ENCODE peak calls at places on chromosomes 6 and 20, in seven cellular contexts. N, F, S, U, G, T and Z are unnamed samples.

GRCh38 chr6:23559587-23560343 is 566.2 kb upstream of the NRSN1 start:
- DNase-seq in N (no peak), F (peak; percentile 45), S (no peak), U (no peak), G (no peak), T (no peak), Z (no peak)

GRCh38 chr6:149831380-149831820 is 32.8 kb downstream of the LRP11 start:
- DNase-seq in N (no peak), F (peak; percentile 95), S (no peak), U (no peak), G (no peak), T (no peak), Z (no peak)

GRCh38 chr20:1934578-1935573 is 39.7 kb downstream of the SIRPA start:
- DNase-seq in N (peak; percentile 93), F (no peak), S (no peak), U (peak; percentile 60), G (no peak), T (peak; percentile 69), Z (peak; percentile 61)

GRCh38 chr20:34083137-34083536 is 28.9 kb downstream of the EIF2S2 start:
- DNase-seq in N (peak; percentile 72), F (no peak), S (no peak), U (no peak), G (peak; percentile 75), T (peak; percentile 41), Z (peak; percentile 44)

GRCh38 chr6:138559153-138559552 is 59.9 kb upstream of the NHSL1 start:
- DNase-seq in N (no peak), F (no peak), S (no peak), U (no peak), G (no peak), T (no peak), Z (no peak)

GRCh38 chr6:14981960-14982359 is 263.9 kb upstream of the JARID2 start:
- DNase-seq in N (no peak), F (no peak), S (no peak), U (no peak), G (no peak), T (no peak), Z (no peak)

GRCh38 chr20:50646483-50646996 is 44.8 kb downstream of the RIPOR3 start:
- DNase-seq in N (no peak), F (no peak), S (no peak), U (no peak), G (no peak), T (no peak), Z (no peak)

GRCh38 chr6:25014806-25015560 is 79.2 kb upstream of the RIPOR2 start:
- DNase-seq in N (no peak), F (no peak), S (no peak), U (peak; percentile 55), G (no peak), T (no peak), Z (no peak)

GRCh38 chr20:50338479-50339195 is 148.0 kb downstream of the CEBPB start:
- DNase-seq in N (no peak), F (peak; percentile 49), S (peak; percentile 92), U (no peak), G (no peak), T (no peak), Z (peak; percentile 28)

GRCh38 chr6:31399589-31400466 is 3.6 kb upstream of the MICA start:
- DNase-seq in N (peak; percentile 96), F (peak; percentile 84), S (no peak), U (peak; percentile 68), G (peak; percentile 91), T (peak; percentile 86), Z (peak; percentile 94)

GRCh38 chr6:21666200-21666671 is 72.7 kb downstream of the SOX4 start:
- DNase-seq in N (no peak), F (no peak), S (no peak), U (peak; percentile 79), G (no peak), T (no peak), Z (peak; percentile 70)

GRCh38 chr20:38581013-38581412 is at the start of gene ADIG:
- DNase-seq in N (no peak), F (peak; percentile 44), S (no peak), U (no peak), G (no peak), T (no peak), Z (no peak)

GRCh38 chr6:151443449-151443848 is 8.5 kb downstream of the RMND1 start:
- DNase-seq in N (no peak), F (no peak), S (no peak), U (no peak), G (no peak), T (no peak), Z (no peak)

GRCh38 chr6:54232703-54233102 is 75.5 kb upstream of the TINAG start:
- DNase-seq in N (no peak), F (no peak), S (no peak), U (no peak), G (no peak), T (no peak), Z (no peak)

GRCh38 chr6:153103256-153103655 is 27.8 kb downstream of the RGS17 start:
- DNase-seq in N (no peak), F (no peak), S (no peak), U (no peak), G (no peak), T (no peak), Z (no peak)

GRCh38 chr6:40891686-40892085 is 147.3 kb downstream of the UNC5CL start:
- DNase-seq in N (no peak), F (no peak), S (no peak), U (no peak), G (no peak), T (no peak), Z (no peak)

GRCh38 chr6:79670789-79671188 is 39.7 kb downstream of the SH3BGRL2 start:
- DNase-seq in N (no peak), F (no peak), S (no peak), U (no peak), G (no peak), T (no peak), Z (no peak)

GRCh38 chr20:32872266-32872665 is 13.5 kb downstream of the EFCAB8 start:
- DNase-seq in N (no peak), F (no peak), S (no peak), U (no peak), G (no peak), T (no peak), Z (no peak)

GRCh38 chr20:4038047-4038459 is 22.7 kb upstream of the RNF24 start:
- DNase-seq in N (peak; percentile 88), F (no peak), S (peak; percentile 75), U (no peak), G (peak; percentile 55), T (peak; percentile 54), Z (no peak)

GRCh38 chr6:6002005-6002808 is 4.5 kb downstream of the NRN1 start:
- DNase-seq in N (no peak), F (no peak), S (no peak), U (no peak), G (no peak), T (no peak), Z (no peak)

GRCh38 chr6:6001443-6001842 is 5.3 kb downstream of the NRN1 start:
- DNase-seq in N (no peak), F (no peak), S (no peak), U (no peak), G (no peak), T (no peak), Z (no peak)

GRCh38 chr6:6002809-6003333 is 3.9 kb downstream of the NRN1 start:
- DNase-seq in N (no peak), F (no peak), S (no peak), U (no peak), G (no peak), T (no peak), Z (no peak)

GRCh38 chr6:6004147-6004995 is 2.4 kb downstream of the NRN1 start:
- DNase-seq in N (no peak), F (no peak), S (no peak), U (peak; percentile 49), G (no peak), T (no peak), Z (no peak)

DNA sequence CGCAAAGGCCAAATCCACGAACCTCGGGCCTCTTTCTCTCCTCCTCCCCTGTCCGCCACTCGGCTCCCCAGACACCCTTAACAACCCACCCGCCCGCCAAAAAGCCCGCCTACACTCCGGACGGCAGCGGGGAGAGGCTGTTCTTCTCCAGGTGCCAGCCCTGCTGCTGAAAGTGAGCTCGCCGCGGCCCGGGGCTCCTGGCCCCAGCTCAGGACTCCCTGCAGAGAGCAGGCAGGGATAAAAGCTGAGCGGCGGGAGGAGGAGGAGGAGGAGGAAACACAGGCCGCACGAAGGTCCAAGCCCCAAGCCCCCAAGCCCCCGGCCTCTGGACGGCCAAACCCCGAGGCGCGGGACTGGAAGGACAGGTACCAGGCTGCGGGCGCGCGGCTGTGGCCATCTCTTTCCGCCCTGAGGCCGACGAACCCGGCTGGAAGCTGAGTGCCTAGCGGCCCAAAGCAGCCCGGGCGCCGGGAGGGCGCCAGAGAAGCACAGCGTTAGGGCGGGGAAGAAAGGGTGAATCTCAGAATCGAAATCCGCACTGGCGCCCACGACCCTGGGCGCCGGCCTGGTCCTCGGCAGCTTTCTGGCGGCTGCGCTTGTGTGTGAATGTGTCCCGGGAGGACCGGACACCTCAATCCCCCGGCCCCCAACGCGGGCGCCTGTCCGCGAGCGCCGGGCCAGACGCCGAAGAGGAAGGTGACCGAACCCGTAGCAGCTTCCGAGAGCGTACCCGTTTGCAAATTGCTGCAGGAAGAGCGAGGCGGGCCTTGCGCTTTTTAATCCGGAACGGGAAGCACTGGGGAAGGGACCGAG is 3.2 kb downstream of the NRN1 start:
- DNase-seq in N (no peak), F (no peak), S (no peak), U (peak; percentile 72), G (no peak), T (no peak), Z (no peak)
- H3K27me3 ChIP-seq in N (peaks cover 98% of the 10 kb centered on the region), F (peaks cover 11% of the 10 kb centered on the region), S (peaks cover 72% of the 10 kb centered on the region), U (peaks cover 86% of the 10 kb centered on the region), G (peaks cover 100% of the 10 kb centered on the region), T (peaks cover 89% of the 10 kb centered on the region), Z (no peaks in the 10 kb centered on the region)

GRCh38 chr20:7984192-7984591 is 35.4 kb downstream of the TMX4 start:
- DNase-seq in N (no peak), F (no peak), S (no peak), U (no peak), G (no peak), T (no peak), Z (no peak)

GRCh38 chr20:7980332-7981046 is 39.1 kb downstream of the TMX4 start:
- DNase-seq in N (no peak), F (peak; percentile 79), S (no peak), U (peak; percentile 33), G (no peak), T (no peak), Z (no peak)

GRCh38 chr20:7985916-7986315 is 33.6 kb downstream of the TMX4 start:
- DNase-seq in N (no peak), F (no peak), S (no peak), U (no peak), G (no peak), T (no peak), Z (no peak)

GRCh38 chr20:7976015-7976414 is 35.8 kb upstream of the HAO1 start:
- DNase-seq in N (no peak), F (no peak), S (no peak), U (no peak), G (no peak), T (no peak), Z (no peak)

GRCh38 chr20:7981374-7981773 is 38.2 kb downstream of the TMX4 start:
- DNase-seq in N (no peak), F (peak; percentile 77), S (no peak), U (no peak), G (no peak), T (no peak), Z (no peak)
- TF ChIP-seq EP300 in N (no peak), F (no peak), S (no peak), U (no peak), G (no peak), T (no peak), Z (no peak)

GRCh38 chr20:40697466-40697987 is 8.5 kb upstream of the MAFB start:
- DNase-seq in N (no peak), F (no peak), S (no peak), U (no peak), G (no peak), T (no peak), Z (no peak)
- H3K27me3 ChIP-seq in N (peaks cover 10% of the 10 kb centered on the region), F (no peaks in the 10 kb centered on the region), S (peaks cover 8% of the 10 kb centered on the region), U (peaks cover 14% of the 10 kb centered on the region), G (peaks cover 57% of the 10 kb centered on the region), T (peaks cover 12% of the 10 kb centered on the region), Z (no peaks in the 10 kb centered on the region)

GRCh38 chr6:80714513-80714912 is 608.0 kb downstream of the BCKDHB start:
- DNase-seq in N (no peak), F (no peak), S (no peak), U (no peak), G (no peak), T (no peak), Z (no peak)
- TF ChIP-seq EP300 in N (no peak), F (no peak), S (no peak), U (no peak), G (no peak), T (no peak), Z (no peak)